ENCODE peak calls at places on chromosomes 6 and 20, in ten cellular contexts. B is sigmoid colon; W is IMR-90; S is HepG2; K is effector memory CD4-positive, alpha-beta T cell; P is CD4-positive, alpha-beta memory T cell; A is A549; M is left ventricle myocardium inferior; O is adipocyte; V is BE2C. D is an unnamed sample. For H3K4me1, the result is how much of the 10 kb centered on the place peaks cover.

GRCh38 chr6:1227600-1227934 is 84.3 kb upstream of the FOXQ1 start:
- DNase-seq in K (no peak), M (no peak), S (no peak), W (no peak), O (no peak), P (no peak), A (no peak), V (no peak), B (no peak), D (no peak)

GRCh38 chr6:133136177-133136896 is 104.8 kb upstream of the EYA4 start:
- DNase-seq in A (no peak), P (no peak), K (no peak), O (no peak), W (no peak), B (no peak), S (no peak), M (no peak), V (no peak), D (no peak)

GRCh38 chr6:43468240-43468639 is 9.1 kb upstream of the TJAP1 start:
- DNase-seq in V (no peak), M (no peak), S (no peak), P (no peak), B (no peak), O (no peak), K (no peak), W (no peak), A (no peak), D (no peak)

GRCh38 chr20:46810442-46811327 is 84.0 kb upstream of the EYA2 start:
- DNase-seq in S (no peak), O (no peak), A (no peak), K (no peak), V (no peak), M (no peak), P (no peak), W (no peak), B (no peak), D (no peak)

GRCh38 chr6:130680118-130680517 is 147.1 kb upstream of the SMLR1 start:
- DNase-seq in W (peak), K (no peak), B (no peak), A (no peak), S (no peak), M (no peak), O (no peak), V (no peak), P (no peak), D (no peak)

GRCh38 chr6:46062312-46062711 is 46.7 kb upstream of the CLIC5 start:
- DNase-seq in K (no peak), W (no peak), O (no peak), B (no peak), P (no peak), S (no peak), V (no peak), M (no peak), A (no peak), D (no peak)

GRCh38 chr6:44041461-44042260 is 85.6 kb downstream of the MRPL14 start:
- DNase-seq in S (no peak), O (peak), K (no peak), M (no peak), A (peak), W (peak), V (no peak), P (no peak), B (peak), D (no peak)

GRCh38 chr20:31517373-31517772 is 3.1 kb downstream of the HM13 start:
- DNase-seq in K (no peak), A (peak), B (no peak), S (peak), P (no peak), O (peak), V (peak), M (peak), W (peak), D (no peak)

GRCh38 chr6:72424476-72424875 is 197.4 kb upstream of the KCNQ5 start:
- DNase-seq in B (no peak), P (no peak), K (no peak), M (no peak), A (no peak), V (no peak), W (no peak), S (no peak), O (no peak), D (no peak)

GRCh38 chr6:88492824-88493223 is 326.7 kb upstream of the CNR1 start:
- DNase-seq in S (peak), O (peak), K (no peak), M (no peak), P (no peak), W (peak), B (no peak), V (peak), A (peak), D (no peak)

GRCh38 chr20:45154183-45154582 is 20.5 kb upstream of the PI3 start:
- DNase-seq in A (peak), W (peak), M (no peak), O (no peak), P (no peak), K (no peak), S (no peak), B (no peak), V (no peak), D (no peak)

GRCh38 chr6:11830105-11830504 is 51.5 kb upstream of the ADTRP start:
- DNase-seq in W (no peak), O (no peak), V (no peak), K (no peak), B (no peak), P (no peak), A (no peak), M (no peak), S (no peak), D (no peak)

GRCh38 chr6:41599836-41600445 is 38.3 kb upstream of the MDFI start:
- DNase-seq in B (peak), P (no peak), S (no peak), V (no peak), O (no peak), A (no peak), K (no peak), M (no peak), W (no peak), D (no peak)

GRCh38 chr6:15691250-15691869 is 28.5 kb upstream of the DTNBP1 start:
- DNase-seq in S (peak), A (peak), W (peak), B (peak), V (peak), P (peak), O (peak), M (peak), K (peak), D (peak)

DNA sequence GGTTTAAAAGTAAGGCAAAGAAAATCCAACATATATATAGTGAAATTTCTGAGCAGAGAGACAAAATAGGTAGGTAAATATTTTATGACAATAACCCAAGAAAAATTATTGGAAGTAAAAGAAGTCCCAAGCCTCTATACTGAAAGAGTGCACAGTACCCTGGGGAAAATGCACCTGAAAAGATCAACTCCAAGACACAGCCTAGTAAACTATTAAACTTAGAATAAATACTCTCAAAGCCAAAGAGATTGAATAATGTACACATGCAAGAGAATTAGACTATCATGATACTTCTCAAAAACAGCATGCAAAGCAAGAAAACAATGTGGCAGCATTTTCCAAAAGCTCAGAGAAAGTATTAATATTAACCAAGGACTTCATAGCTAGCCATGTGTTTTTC is 676.8 kb upstream of the CHD6 start:
- DNase-seq in S (no peak), A (no peak), K (no peak), W (no peak), V (no peak), B (no peak), P (no peak), O (no peak), M (no peak), D (no peak)
- H3K4me1 ChIP-seq in S (under half), A (under half), K (under half), W (under half), V (under half), B (under half), P (under half), O (under half), M (under half), D (under half)

DNA sequence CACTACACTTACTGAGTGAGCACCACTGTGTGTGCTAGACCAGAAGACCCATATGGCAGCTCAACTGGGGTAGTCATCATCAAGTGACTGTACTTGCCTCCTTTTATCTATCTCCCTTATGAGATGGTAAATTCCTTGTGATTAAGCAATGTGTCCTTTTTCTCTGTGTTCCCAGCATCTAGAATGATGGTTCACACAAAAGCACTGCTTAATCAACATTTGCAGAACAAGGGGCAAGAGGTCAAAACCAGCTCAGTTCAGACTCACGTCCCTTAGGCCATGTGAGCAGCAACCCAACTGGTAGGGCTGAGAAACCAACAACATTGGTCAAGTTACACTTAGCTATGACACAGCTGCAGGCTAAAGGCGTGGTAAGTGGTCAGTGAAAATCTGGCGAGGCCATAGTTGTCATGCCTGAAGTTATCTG is 10.0 kb downstream of the TRAM2 start:
- DNase-seq in B (no peak), O (peak), K (no peak), P (no peak), S (peak), W (peak), V (no peak), A (peak), M (no peak), D (no peak)
- H3K4me1 ChIP-seq in B (half or more), O (half or more), K (under half), P (under half), S (half or more), W (under half), V (under half), A (half or more), M (half or more), D (under half)

DNA sequence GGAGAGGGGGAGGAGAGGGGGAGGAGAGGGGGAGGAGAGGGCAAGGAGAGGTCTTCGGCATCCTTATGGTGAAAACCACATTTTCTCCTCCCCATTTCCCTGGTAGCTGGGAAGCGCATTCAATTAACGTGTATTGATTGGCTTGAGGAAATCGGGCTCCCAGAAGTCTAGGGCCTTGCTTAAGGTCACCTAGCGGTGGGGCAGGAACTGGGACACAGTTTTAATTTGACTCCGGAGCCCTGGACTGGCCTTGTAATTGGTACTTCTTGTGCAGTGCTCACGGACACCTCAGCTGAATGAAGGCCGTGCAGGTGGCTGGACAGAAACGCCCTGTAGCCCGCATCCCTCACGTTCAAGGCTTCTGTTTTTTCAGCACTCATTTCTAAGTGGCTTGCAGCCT is 42.8 kb downstream of the CTCFL start:
- DNase-seq in V (no peak), W (no peak), M (no peak), K (no peak), O (no peak), B (no peak), A (no peak), P (no peak), S (no peak), D (no peak)
- H3K4me1 ChIP-seq in V (under half), W (under half), M (under half), K (under half), O (under half), B (under half), A (under half), P (under half), S (under half), D (under half)

DNA sequence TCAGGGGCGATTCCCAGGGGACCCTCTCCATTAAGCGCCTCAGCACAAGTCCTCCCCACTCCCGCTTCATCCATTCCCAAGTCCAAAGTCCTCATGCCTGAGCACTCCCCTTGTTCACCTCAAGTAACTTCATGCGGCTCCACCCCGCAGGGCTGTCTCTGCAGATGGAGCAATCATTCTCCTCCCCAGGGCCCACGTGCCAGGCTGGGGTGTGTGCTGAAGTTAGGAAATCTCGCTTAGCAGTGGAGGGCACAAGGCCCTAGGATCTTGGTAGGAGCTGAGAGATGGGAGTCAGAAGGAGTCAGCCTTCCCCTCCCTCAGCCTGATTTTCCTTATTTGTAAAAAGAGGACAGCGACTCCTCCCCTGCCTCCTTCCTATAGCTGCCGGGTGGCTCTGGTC is 3.5 kb downstream of the TGM3 start:
- DNase-seq in B (no peak), P (no peak), V (no peak), M (peak), S (no peak), W (no peak), A (peak), O (peak), K (no peak), D (no peak)
- H3K4me1 ChIP-seq in B (under half), P (under half), V (under half), M (under half), S (under half), W (under half), A (under half), O (under half), K (under half), D (under half)

GRCh38 chr6:90135672-90136071 is 161.0 kb downstream of the BACH2 start:
- DNase-seq in A (peak), W (peak), K (no peak), V (no peak), O (peak), M (no peak), P (no peak), B (no peak), S (no peak), D (no peak)
- H3K4me1 ChIP-seq in A (under half), W (under half), K (under half), V (under half), O (under half), M (under half), P (under half), B (under half), S (under half), D (under half)

DNA sequence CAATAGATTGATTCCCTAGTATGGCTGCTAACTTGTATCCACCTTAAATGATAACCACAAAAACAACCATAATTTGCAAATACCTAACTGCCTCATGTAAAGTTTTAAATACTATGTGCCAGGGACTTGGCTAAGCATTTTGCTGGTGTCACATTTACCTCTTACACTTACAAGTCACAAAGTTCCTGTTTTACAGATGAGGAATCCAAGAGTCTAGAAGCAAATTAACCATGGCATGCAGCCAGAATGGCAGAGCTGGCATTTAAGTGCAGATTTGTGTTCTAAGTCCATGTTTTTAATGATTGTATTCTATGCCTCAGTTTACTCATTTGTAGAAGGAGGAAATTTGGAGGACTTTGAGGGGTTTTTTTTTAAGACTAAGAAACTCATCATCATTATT is 696.7 kb downstream of the PTPRT start:
- DNase-seq in V (no peak), W (no peak), A (no peak), O (no peak), K (no peak), P (no peak), M (no peak), S (no peak), B (no peak), D (no peak)
- H3K4me1 ChIP-seq in V (under half), W (under half), A (under half), O (under half), K (under half), P (under half), M (under half), S (under half), B (under half), D (under half)

GRCh38 chr20:20022498-20022897 is 5.3 kb downstream of the NAA20 start:
- DNase-seq in V (no peak), M (no peak), B (no peak), K (no peak), O (no peak), A (no peak), S (no peak), W (no peak), P (no peak), D (no peak)
- H3K4me1 ChIP-seq in V (under half), M (under half), B (under half), K (under half), O (under half), A (under half), S (under half), W (under half), P (under half), D (under half)

GRCh38 chr20:63955281-63955845 is 853 bp downstream of the UCKL1 start:
- DNase-seq in W (no peak), B (no peak), O (peak), A (peak), P (no peak), K (peak), V (peak), S (peak), M (peak), D (peak)
- H3K4me1 ChIP-seq in W (under half), B (half or more), O (under half), A (under half), P (under half), K (half or more), V (under half), S (half or more), M (half or more), D (under half)

DNA sequence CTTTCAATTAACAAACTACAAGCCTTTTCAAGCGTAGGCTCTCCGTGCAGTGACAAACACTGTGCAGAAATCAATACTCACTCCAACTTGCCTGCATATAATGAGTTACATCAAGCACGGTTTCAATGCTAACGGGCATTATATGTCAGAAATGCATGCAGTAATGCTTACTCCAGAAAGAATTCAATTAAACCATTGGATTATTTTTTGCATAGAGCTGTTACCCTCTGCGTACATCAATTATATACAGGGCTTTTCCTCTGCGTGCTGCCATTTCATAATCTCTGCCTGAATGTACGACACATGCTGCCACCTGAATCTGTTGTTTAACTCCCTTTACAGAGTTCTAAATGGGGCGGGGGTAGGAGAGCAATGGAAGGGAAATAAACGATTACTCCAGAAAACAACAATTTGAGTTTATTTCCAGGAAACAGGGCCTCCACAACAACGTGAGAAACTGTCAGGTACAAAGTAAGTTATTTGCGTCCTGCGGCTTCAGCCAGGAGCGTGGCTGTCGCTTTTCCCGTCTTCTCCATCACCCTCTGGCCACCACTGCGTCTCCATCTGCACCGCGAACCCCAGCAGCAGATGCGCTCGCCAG is 1.8 kb downstream of the PTPRK start:
- DNase-seq in O (peak), V (no peak), M (no peak), S (no peak), K (no peak), A (no peak), P (peak), W (no peak), B (no peak), D (no peak)
- H3K4me1 ChIP-seq in O (under half), V (under half), M (half or more), S (half or more), K (under half), A (under half), P (under half), W (under half), B (under half), D (under half)

GRCh38 chr20:1375515-1375914 is 17.3 kb downstream of the FKBP1A start:
- DNase-seq in V (no peak), A (no peak), B (no peak), K (no peak), P (no peak), M (no peak), S (no peak), O (peak), W (peak), D (no peak)

GRCh38 chr20:1376453-1377270 is 16.2 kb downstream of the FKBP1A start:
- DNase-seq in V (no peak), K (no peak), B (no peak), S (no peak), A (no peak), M (no peak), W (no peak), O (no peak), P (no peak), D (no peak)

GRCh38 chr20:1377341-1377871 is 15.4 kb downstream of the FKBP1A start:
- DNase-seq in A (no peak), O (no peak), V (no peak), K (no peak), B (no peak), P (no peak), M (no peak), S (no peak), W (no peak), D (no peak)

GRCh38 chr20:1376007-1376406 is 16.8 kb downstream of the FKBP1A start:
- DNase-seq in B (no peak), P (no peak), W (no peak), A (no peak), O (no peak), S (no peak), K (no peak), M (no peak), V (no peak), D (no peak)

DNA sequence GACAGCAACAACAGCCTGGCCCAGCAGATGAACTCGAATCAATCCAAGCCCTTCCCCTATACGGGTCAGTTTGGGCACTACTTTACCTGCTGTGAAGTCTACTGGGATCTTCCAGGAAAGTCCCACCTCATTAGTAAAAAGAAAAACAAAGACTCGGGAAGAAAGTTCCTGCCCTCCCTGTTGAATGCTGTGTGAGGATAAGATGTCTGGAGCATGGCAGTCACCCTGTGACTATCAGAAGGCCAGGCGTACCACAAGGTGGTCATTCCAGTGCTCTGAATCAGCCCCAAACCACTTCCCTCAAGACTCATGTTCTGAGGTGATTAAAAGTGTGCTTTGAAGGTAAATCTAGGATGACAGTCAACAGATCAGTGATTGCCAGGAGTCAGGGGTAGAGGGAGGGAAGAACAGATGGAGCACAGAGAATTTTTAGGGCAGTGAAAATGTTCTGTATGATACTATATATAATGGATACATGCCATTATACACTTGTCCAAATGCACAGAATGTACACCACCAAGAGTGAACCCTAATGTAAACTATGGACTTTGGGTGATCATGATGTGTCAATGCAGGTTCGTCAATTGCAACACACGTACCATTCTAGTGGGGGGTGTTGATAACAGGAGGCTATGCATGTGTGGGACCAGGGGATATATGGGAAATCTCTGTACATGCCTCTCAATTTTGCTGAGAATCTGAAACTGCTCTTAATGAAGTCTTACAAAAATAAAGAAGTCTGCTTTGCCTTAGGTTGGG is 14.7 kb downstream of the FKBP1A start:
- DNase-seq in P (no peak), O (no peak), A (no peak), M (no peak), S (peak), K (no peak), V (no peak), B (no peak), W (peak), D (no peak)
- H3K4me1 ChIP-seq in P (half or more), O (half or more), A (under half), M (half or more), S (half or more), K (under half), V (under half), B (under half), W (under half), D (half or more)

D was measured in CD8-positive, alpha-beta memory T cell.